ENCODE peak calls at places on chromosomes 2 and 18, in eight cellular contexts. S, K, Y, H, V, I, T and G are unnamed samples.

GRCh38 chr2:42618972-42619371 is 50.5 kb downstream of the MTA3 start:
- DNase-seq in S (no peak), K (no peak), Y (no peak), H (no peak), V (no peak), I (no peak), T (no peak), G (no peak)

GRCh38 chr2:12222561-12222960 is 476.1 kb downstream of the LPIN1 start:
- DNase-seq in S (no peak), K (no peak), Y (no peak), H (no peak), V (no peak), I (no peak), T (no peak), G (no peak)

GRCh38 chr2:41925009-41925408 is 122.8 kb upstream of the PKDCC start:
- DNase-seq in S (no peak), K (no peak), Y (no peak), H (no peak), V (no peak), I (no peak), T (no peak), G (no peak)

GRCh38 chr2:32715981-32716380 is 88.1 kb downstream of the TTC27 start:
- DNase-seq in S (no peak), K (no peak), Y (no peak), H (no peak), V (no peak), I (no peak), T (no peak), G (no peak)

GRCh38 chr2:145601306-145601925 is 1081.5 kb upstream of the ZEB2 start:
- DNase-seq in S (no peak), K (no peak), Y (no peak), H (no peak), V (no peak), I (no peak), T (no peak), G (no peak)

GRCh38 chr2:172288603-172289002 is 138.8 kb upstream of the ITGA6 start:
- DNase-seq in S (no peak), K (no peak), Y (no peak), H (no peak), V (no peak), I (no peak), T (no peak), G (no peak)

GRCh38 chr2:205427112-205427511 is 255.2 kb upstream of the NRP2 start:
- DNase-seq in S (no peak), K (no peak), Y (no peak), H (no peak), V (no peak), I (no peak), T (no peak), G (no peak)

GRCh38 chr18:9961031-9961430 is 47.2 kb downstream of the VAPA start:
- DNase-seq in S (no peak), K (no peak), Y (no peak), H (no peak), V (no peak), I (no peak), T (no peak), G (no peak)

GRCh38 chr18:79571221-79572092 is 108.1 kb upstream of the CTDP1 start:
- DNase-seq in S (no peak), K (no peak), Y (no peak), H (no peak), V (no peak), I (no peak), T (peak; percentile 11), G (no peak)

GRCh38 chr2:110931648-110932047 is 189.1 kb upstream of the BCL2L11 start:
- DNase-seq in S (no peak), K (no peak), Y (no peak), H (no peak), V (no peak), I (no peak), T (no peak), G (no peak)

GRCh38 chr18:42028232-42028832 is 73.3 kb downstream of the PIK3C3 start:
- DNase-seq in S (no peak), K (no peak), Y (peak; percentile 16), H (peak; percentile 31), V (no peak), I (peak; percentile 16), T (no peak), G (peak; percentile 30)

GRCh38 chr2:200455958-200456421 is 53.9 kb downstream of the KCTD18 start:
- DNase-seq in S (no peak), K (no peak), Y (no peak), H (no peak), V (no peak), I (no peak), T (no peak), G (no peak)

GRCh38 chr18:10045296-10045891 is 131.6 kb downstream of the VAPA start:
- DNase-seq in S (no peak), K (no peak), Y (no peak), H (no peak), V (no peak), I (no peak), T (no peak), G (no peak)

GRCh38 chr2:230906471-230907230 is 18.4 kb downstream of the GPR55 start:
- DNase-seq in S (no peak), K (no peak), Y (no peak), H (no peak), V (no peak), I (no peak), T (peak; percentile 1), G (no peak)

GRCh38 chr2:160747771-160748170 is 254.2 kb upstream of the RBMS1 start:
- DNase-seq in S (no peak), K (no peak), Y (no peak), H (no peak), V (no peak), I (peak; percentile 20), T (no peak), G (no peak)

GRCh38 chr18:35592298-35592697 is 10.8 kb downstream of the GALNT1 start:
- DNase-seq in S (no peak), K (no peak), Y (no peak), H (no peak), V (no peak), I (no peak), T (no peak), G (no peak)